ENCODE peak calls at places on chromosome 7, in six cellular contexts. G is neuronal stem cell, U is IMR-90, K is mesenchymal stem cell, B is trophoblast cell, M is H9. C is an unnamed sample.
A peak's percentile ranks its signal among the peaks of the same experiment; 100 is the strongest.

GRCh38 chr7:90178592-90179279 is 24.5 kb downstream of the STEAP1 start:
- DNase-seq in K (peak; percentile 18), U (peak; percentile 67), G (no peak), M (no peak), B (no peak), C (peak; percentile 18)

GRCh38 chr7:36736827-36737211 is 12.5 kb upstream of the AOAH start:
- DNase-seq in U (no peak), G (no peak), M (no peak), K (no peak), B (no peak), C (no peak)

GRCh38 chr7:977326-978048 is 2.1 kb upstream of the COX19 start:
- DNase-seq in G (no peak), B (no peak), M (no peak), U (peak; percentile 46), K (peak; percentile 34), C (no peak)

GRCh38 chr7:106462365-106462859 is 177.6 kb upstream of the NAMPT start:
- DNase-seq in U (peak; percentile 52), B (peak; percentile 28), M (no peak), G (no peak), K (peak; percentile 62), C (peak; percentile 23)

GRCh38 chr7:43648725-43649406 is 66.0 kb downstream of the STK17A start:
- DNase-seq in M (no peak), U (peak; percentile 85), G (no peak), K (peak; percentile 70), B (no peak), C (no peak)

GRCh38 chr7:29996321-29996720 is 6.7 kb upstream of the SCRN1 start:
- DNase-seq in U (no peak), G (no peak), K (no peak), M (no peak), B (no peak), C (no peak)

GRCh38 chr7:96089511-96089910 is 232.4 kb downstream of the SLC25A13 start:
- DNase-seq in M (no peak), K (no peak), U (no peak), B (no peak), G (no peak), C (no peak)

GRCh38 chr7:2567663-2568238 is 9.0 kb downstream of the IQCE start:
- DNase-seq in B (peak; percentile 35), K (peak; percentile 31), U (peak; percentile 38), M (peak; percentile 62), G (no peak), C (peak; percentile 73)

GRCh38 chr7:44394112-44394447 is 68.7 kb upstream of the CAMK2B start:
- DNase-seq in U (no peak), M (peak; percentile 1), K (no peak), G (no peak), B (no peak), C (no peak)

GRCh38 chr7:156652886-156653568 is 12.5 kb downstream of the RNF32 start:
- DNase-seq in M (no peak), K (no peak), G (no peak), U (peak; percentile 62), B (no peak), C (no peak)

GRCh38 chr7:129530881-129531391 is 28.6 kb downstream of the SMKR1 start:
- DNase-seq in G (no peak), B (peak; percentile 91), M (no peak), K (peak; percentile 73), U (peak; percentile 80), C (peak; percentile 53)

GRCh38 chr7:3760696-3761095 is 459.6 kb downstream of the SDK1 start:
- DNase-seq in M (no peak), G (no peak), U (peak; percentile 16), B (no peak), K (no peak), C (no peak)

GRCh38 chr7:108002726-108003590 is at the start of gene LAMB1:
- DNase-seq in K (peak; percentile 84), G (peak; percentile 69), B (peak; percentile 63), U (peak; percentile 65), M (peak; percentile 84), C (peak; percentile 84)

DNA sequence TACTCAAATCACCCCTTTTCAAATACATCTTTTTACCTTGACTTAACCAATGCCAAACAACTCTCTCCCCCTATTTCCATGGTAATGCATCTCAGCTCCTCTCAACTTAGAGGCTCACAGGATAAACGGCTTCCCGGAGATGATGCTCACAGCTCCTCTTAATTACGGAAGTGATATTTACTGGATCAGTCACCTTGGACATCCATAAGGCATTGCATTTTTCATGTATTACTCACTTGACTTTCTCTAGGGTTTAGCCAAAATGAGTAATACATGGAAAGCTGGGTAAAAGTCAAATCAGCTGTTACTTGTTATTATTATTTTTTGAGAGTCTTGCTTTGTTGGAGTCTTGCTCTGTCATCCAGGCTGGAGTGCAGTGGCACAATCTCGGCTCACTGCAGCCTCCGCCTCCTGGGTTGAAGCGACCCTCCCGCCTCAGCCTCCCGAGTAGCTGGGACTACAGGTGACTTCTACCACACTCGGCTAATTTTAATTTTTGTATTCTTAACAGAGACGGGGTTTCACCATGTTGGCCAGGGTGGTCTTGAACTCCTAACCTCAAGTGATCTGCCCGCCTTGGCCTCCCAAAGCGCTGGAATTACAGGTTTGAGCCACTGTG is 73.3 kb upstream of the RHEB start:
- DNase-seq in B (peak; percentile 67), U (peak; percentile 96), K (peak; percentile 92), G (no peak), M (no peak), C (no peak)
- H3K4me2 ChIP-seq in B (no peak overlapping the region), U (no peak overlapping the region), K (no peak overlapping the region), G (no peak overlapping the region), M (no peak overlapping the region), C (no peak overlapping the region)

GRCh38 chr7:24734306-24734705 is 23.0 kb downstream of the GSDME start:
- DNase-seq in B (peak; percentile 16), G (no peak), K (no peak), M (no peak), U (peak; percentile 29), C (no peak)

GRCh38 chr7:24733414-24734060 is 23.7 kb downstream of the GSDME start:
- DNase-seq in U (no peak), K (no peak), B (peak; percentile 80), M (no peak), G (no peak), C (no peak)

GRCh38 chr7:24731313-24731712 is 26.0 kb downstream of the GSDME start:
- DNase-seq in B (no peak), G (no peak), U (no peak), M (no peak), K (no peak), C (no peak)

GRCh38 chr7:24730018-24730369 is 27.3 kb downstream of the GSDME start:
- DNase-seq in U (no peak), B (no peak), M (no peak), K (no peak), G (no peak), C (no peak)

GRCh38 chr7:24732646-24733413 is 24.4 kb downstream of the GSDME start:
- DNase-seq in M (no peak), G (no peak), B (peak; percentile 85), U (peak; percentile 92), K (peak; percentile 81), C (peak; percentile 67)
- H2AK5ac ChIP-seq in M (no peak overlapping the region), G (peak overlapping the region; percentile 5), B (no peak overlapping the region), U (peak overlapping the region; percentile 52), K (peak overlapping the region; percentile 53), C (no peak overlapping the region)

GRCh38 chr7:24829787-24830186 is 72.5 kb upstream of the GSDME start:
- DNase-seq in M (no peak), K (peak; percentile 45), B (no peak), U (peak; percentile 44), G (no peak), C (no peak)
- H3K27ac ChIP-seq in M (no peak overlapping the region), K (no peak overlapping the region), B (no peak overlapping the region), U (no peak overlapping the region), G (no peak overlapping the region), C (no peak overlapping the region)

GRCh38 chr7:23106491-23106800 is 861 bp downstream of the KLHL7 start:
- DNase-seq in G (no peak), U (no peak), K (no peak), B (no peak), M (no peak), C (no peak)

GRCh38 chr7:23109470-23109869 is 3.9 kb downstream of the KLHL7 start:
- DNase-seq in B (no peak), U (no peak), K (no peak), G (no peak), M (no peak), C (no peak)

GRCh38 chr7:23106801-23107713 is 1.5 kb downstream of the KLHL7 start:
- DNase-seq in U (peak; percentile 14), M (no peak), B (no peak), K (peak; percentile 22), G (no peak), C (no peak)

GRCh38 chr7:23107781-23108180 is 2.2 kb downstream of the KLHL7 start:
- DNase-seq in U (no peak), B (no peak), M (no peak), K (no peak), G (no peak), C (no peak)

GRCh38 chr7:23108995-23109394 is 3.4 kb downstream of the KLHL7 start:
- DNase-seq in B (no peak), U (no peak), G (no peak), M (no peak), K (no peak), C (no peak)
- H3K4me2 ChIP-seq in B (no peak overlapping the region), U (no peak overlapping the region), G (no peak overlapping the region), M (peak overlapping the region; percentile 19), K (no peak overlapping the region), C (no peak overlapping the region)

DNA sequence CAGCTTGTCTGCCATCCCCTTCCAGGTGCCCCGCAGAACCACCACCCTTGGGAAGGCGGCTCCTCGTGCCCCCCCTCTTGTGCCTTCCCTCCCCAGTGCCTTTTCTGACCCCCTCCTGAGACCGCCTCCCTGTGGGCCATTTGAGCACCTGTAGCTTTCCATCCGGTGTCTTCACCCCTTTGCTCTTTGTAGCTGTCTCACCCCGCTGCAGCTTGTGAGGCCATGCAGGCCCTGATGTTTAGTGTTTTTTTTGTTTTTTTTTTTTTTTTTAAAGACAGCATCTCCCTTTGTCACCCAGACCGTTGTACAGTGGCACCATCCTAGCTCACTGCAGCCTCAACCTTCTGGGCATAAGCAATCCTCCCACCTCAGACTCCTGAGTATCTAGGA is 52.5 kb downstream of the CUX1 start:
- DNase-seq in U (no peak), G (no peak), K (no peak), B (no peak), M (no peak), C (no peak)
- H2AK5ac ChIP-seq in U (no peak overlapping the region), G (peak overlapping the region; percentile 33), K (no peak overlapping the region), B (peak overlapping the region; percentile 89), M (no peak overlapping the region), C (no peak overlapping the region)

C was measured in mesendoderm.